ENCODE peak calls at places on chromosome 10, in four cellular contexts. One of them, this sample, is unnamed.

GRCh38 chr10:74189999-74190421 is 39.0 kb downstream of the ADK start:
- DNase-seq in BE2C: no peak
- DNase-seq in Peyer's patch: peak
- DNase-seq in cardiac fibroblast: peak
- DNase-seq in this sample: no peak

GRCh38 chr10:99667108-99667751 is 7.9 kb downstream of the ENTPD7 start:
- DNase-seq in cardiac fibroblast: peak
- DNase-seq in BE2C: no peak
- DNase-seq in Peyer's patch: no peak
- DNase-seq in this sample: no peak

GRCh38 chr10:75764974-75765551 is 333.6 kb downstream of the LRMDA start:
- DNase-seq in BE2C: no peak
- DNase-seq in cardiac fibroblast: no peak
- DNase-seq in Peyer's patch: no peak
- DNase-seq in this sample: no peak

GRCh38 chr10:6211341-6212265 is 8.9 kb downstream of the PFKFB3 start:
- DNase-seq in cardiac fibroblast: peak
- DNase-seq in BE2C: peak
- DNase-seq in Peyer's patch: no peak
- DNase-seq in this sample: no peak

GRCh38 chr10:126689461-126689994 is 19.0 kb upstream of the C10orf90 start:
- DNase-seq in cardiac fibroblast: no peak
- DNase-seq in BE2C: no peak
- DNase-seq in Peyer's patch: no peak
- DNase-seq in this sample: no peak

GRCh38 chr10:53140516-53140915 is 367.9 kb upstream of the MBL2 start:
- DNase-seq in cardiac fibroblast: peak
- DNase-seq in BE2C: no peak
- DNase-seq in Peyer's patch: no peak
- DNase-seq in this sample: no peak

GRCh38 chr10:59033622-59034021 is 142.8 kb upstream of the PHYHIPL start:
- DNase-seq in cardiac fibroblast: peak
- DNase-seq in BE2C: no peak
- DNase-seq in Peyer's patch: no peak
- DNase-seq in this sample: no peak

GRCh38 chr10:73768881-73769280 is 13.0 kb upstream of the CHCHD1 start:
- DNase-seq in Peyer's patch: peak
- DNase-seq in BE2C: no peak
- DNase-seq in cardiac fibroblast: no peak
- DNase-seq in this sample: no peak

GRCh38 chr10:12667006-12667405 is 317.7 kb downstream of the CAMK1D start:
- DNase-seq in Peyer's patch: no peak
- DNase-seq in cardiac fibroblast: no peak
- DNase-seq in BE2C: no peak
- DNase-seq in this sample: no peak

GRCh38 chr10:78764846-78765430 is 303.8 kb upstream of the ZMIZ1 start:
- DNase-seq in BE2C: no peak
- DNase-seq in cardiac fibroblast: no peak
- DNase-seq in Peyer's patch: no peak
- DNase-seq in this sample: no peak

GRCh38 chr10:20303453-20304152 is 487.4 kb downstream of the PLXDC2 start:
- DNase-seq in cardiac fibroblast: no peak
- DNase-seq in Peyer's patch: no peak
- DNase-seq in BE2C: no peak
- DNase-seq in this sample: no peak

GRCh38 chr10:9331583-9332008 is 1277.1 kb downstream of the GATA3 start:
- DNase-seq in BE2C: no peak
- DNase-seq in cardiac fibroblast: peak
- DNase-seq in Peyer's patch: no peak
- DNase-seq in this sample: no peak

GRCh38 chr10:95266674-95267095 is 24.1 kb downstream of the PDLIM1 start:
- DNase-seq in cardiac fibroblast: peak
- DNase-seq in Peyer's patch: no peak
- DNase-seq in BE2C: no peak
- DNase-seq in this sample: no peak

GRCh38 chr10:79904671-79905321 is 44.1 kb downstream of the SFTPD start:
- DNase-seq in cardiac fibroblast: peak
- DNase-seq in Peyer's patch: no peak
- DNase-seq in BE2C: peak
- DNase-seq in this sample: peak

GRCh38 chr10:71396714-71397339 is at the start of gene CDH23:
- DNase-seq in BE2C: peak
- DNase-seq in cardiac fibroblast: no peak
- DNase-seq in Peyer's patch: no peak
- DNase-seq in this sample: peak

GRCh38 chr10:71795248-71795647 is 21.9 kb upstream of the VSIR start:
- DNase-seq in Peyer's patch: no peak
- DNase-seq in BE2C: no peak
- DNase-seq in cardiac fibroblast: peak
- DNase-seq in this sample: no peak

GRCh38 chr10:83677795-83678194 is 461.5 kb upstream of the GHITM start:
- DNase-seq in BE2C: peak
- DNase-seq in Peyer's patch: no peak
- DNase-seq in cardiac fibroblast: peak
- DNase-seq in this sample: no peak

GRCh38 chr10:3213174-3213573 is 40.6 kb upstream of the PITRM1 start:
- DNase-seq in Peyer's patch: no peak
- DNase-seq in BE2C: no peak
- DNase-seq in cardiac fibroblast: peak
- DNase-seq in this sample: no peak

GRCh38 chr10:63206997-63207952 is 74.1 kb downstream of the NRBF2 start:
- DNase-seq in cardiac fibroblast: peak
- DNase-seq in BE2C: no peak
- DNase-seq in Peyer's patch: no peak
- DNase-seq in this sample: no peak

GRCh38 chr10:95211606-95212279 is 17.7 kb downstream of the ACSM6 start:
- DNase-seq in BE2C: no peak
- DNase-seq in cardiac fibroblast: no peak
- DNase-seq in Peyer's patch: no peak
- DNase-seq in this sample: no peak

GRCh38 chr10:110225441-110225755 is 18.0 kb downstream of the MXI1 start:
- DNase-seq in Peyer's patch: no peak
- DNase-seq in cardiac fibroblast: no peak
- DNase-seq in BE2C: no peak
- DNase-seq in this sample: no peak
- TF ChIP-seq CTCF in Peyer's patch: no peak
- TF ChIP-seq CTCF in cardiac fibroblast: no peak
- TF ChIP-seq CTCF in BE2C: no peak
- TF ChIP-seq CTCF in this sample: no peak

DNA sequence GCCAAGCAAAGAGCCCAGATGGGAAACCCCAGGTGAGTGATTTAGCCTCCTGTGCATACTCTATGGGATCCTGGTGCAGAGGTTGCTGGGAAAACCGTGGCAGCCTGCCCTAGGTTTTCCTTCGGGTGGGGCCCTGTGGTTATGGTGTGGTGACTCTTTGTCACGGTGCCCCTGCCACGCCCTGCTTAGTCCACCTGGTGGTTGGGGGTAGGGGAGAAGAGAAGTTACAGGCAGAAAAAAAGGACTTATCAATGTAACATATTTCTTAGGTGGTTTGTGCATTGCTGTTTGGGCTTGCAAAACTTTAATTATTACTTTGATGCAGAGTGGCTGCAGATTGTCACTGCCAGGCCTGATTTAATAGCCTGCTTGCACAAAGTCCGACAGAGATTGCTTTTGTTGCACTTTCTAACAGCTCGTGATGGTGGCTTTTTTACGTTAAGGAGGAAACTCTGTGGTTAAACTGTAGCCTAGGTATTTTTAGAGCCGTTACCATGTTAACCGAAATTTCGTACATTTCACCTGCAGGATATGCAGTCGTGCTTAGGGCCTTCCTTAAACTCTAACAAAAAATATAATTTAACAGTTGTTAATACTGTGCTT is 197.4 kb downstream of the RNLS start:
- DNase-seq in BE2C: peak
- DNase-seq in Peyer's patch: peak
- DNase-seq in cardiac fibroblast: no peak
- DNase-seq in this sample: no peak
- TF ChIP-seq CTCF in BE2C: no peak
- TF ChIP-seq CTCF in Peyer's patch: no peak
- TF ChIP-seq CTCF in cardiac fibroblast: no peak
- TF ChIP-seq CTCF in this sample: no peak

GRCh38 chr10:43105793-43106158 is 28.9 kb downstream of the RET start:
- DNase-seq in BE2C: no peak
- DNase-seq in Peyer's patch: no peak
- DNase-seq in cardiac fibroblast: no peak
- DNase-seq in this sample: no peak
- TF ChIP-seq CTCF in BE2C: no peak
- TF ChIP-seq CTCF in Peyer's patch: no peak
- TF ChIP-seq CTCF in cardiac fibroblast: no peak
- TF ChIP-seq CTCF in this sample: no peak

GRCh38 chr10:88835910-88836221 is 15.8 kb downstream of the ANKRD22 start:
- DNase-seq in BE2C: no peak
- DNase-seq in Peyer's patch: no peak
- DNase-seq in cardiac fibroblast: no peak
- DNase-seq in this sample: no peak
- TF ChIP-seq CTCF in BE2C: no peak
- TF ChIP-seq CTCF in Peyer's patch: no peak
- TF ChIP-seq CTCF in cardiac fibroblast: no peak
- TF ChIP-seq CTCF in this sample: no peak